ENCODE peak calls at places on chromosome 21, in seven cellular contexts. One of them, this sample, is unnamed.

GRCh38 chr21:34576043-34576466 is 38.9 kb downstream of the RCAN1 start:
- DNase-seq in fibroblast of mammary gland: peak
- DNase-seq in epithelial cell of proximal tubule: no peak
- DNase-seq in glutamatergic neuron: no peak
- DNase-seq in ovary: no peak
- DNase-seq in lower leg skin: no peak
- DNase-seq in HFF-Myc: no peak
- DNase-seq in this sample: peak

GRCh38 chr21:34553199-34553952 is 41.4 kb upstream of the KCNE1 start:
- DNase-seq in fibroblast of mammary gland: peak
- DNase-seq in epithelial cell of proximal tubule: no peak
- DNase-seq in glutamatergic neuron: no peak
- DNase-seq in ovary: no peak
- DNase-seq in lower leg skin: no peak
- DNase-seq in HFF-Myc: peak
- DNase-seq in this sample: no peak

GRCh38 chr21:16454371-16454770 is 724.6 kb downstream of the USP25 start:
- DNase-seq in fibroblast of mammary gland: peak
- DNase-seq in epithelial cell of proximal tubule: no peak
- DNase-seq in glutamatergic neuron: no peak
- DNase-seq in ovary: no peak
- DNase-seq in lower leg skin: no peak
- DNase-seq in HFF-Myc: no peak
- DNase-seq in this sample: no peak

GRCh38 chr21:37682908-37683307 is 233.3 kb downstream of the KCNJ6 start:
- DNase-seq in fibroblast of mammary gland: peak
- DNase-seq in epithelial cell of proximal tubule: no peak
- DNase-seq in glutamatergic neuron: no peak
- DNase-seq in ovary: no peak
- DNase-seq in lower leg skin: no peak
- DNase-seq in HFF-Myc: no peak
- DNase-seq in this sample: no peak

GRCh38 chr21:25639922-25640670 is 1.0 kb downstream of the JAM2 start:
- DNase-seq in fibroblast of mammary gland: no peak
- DNase-seq in epithelial cell of proximal tubule: no peak
- DNase-seq in glutamatergic neuron: peak
- DNase-seq in ovary: peak
- DNase-seq in lower leg skin: no peak
- DNase-seq in HFF-Myc: no peak
- DNase-seq in this sample: no peak

GRCh38 chr21:15564907-15565306 is 164.9 kb upstream of the USP25 start:
- DNase-seq in fibroblast of mammary gland: no peak
- DNase-seq in epithelial cell of proximal tubule: no peak
- DNase-seq in glutamatergic neuron: no peak
- DNase-seq in ovary: no peak
- DNase-seq in lower leg skin: no peak
- DNase-seq in HFF-Myc: no peak
- DNase-seq in this sample: no peak

GRCh38 chr21:34579411-34579810 is 35.5 kb downstream of the RCAN1 start:
- DNase-seq in fibroblast of mammary gland: peak
- DNase-seq in epithelial cell of proximal tubule: no peak
- DNase-seq in glutamatergic neuron: no peak
- DNase-seq in ovary: no peak
- DNase-seq in lower leg skin: no peak
- DNase-seq in HFF-Myc: no peak
- DNase-seq in this sample: no peak

GRCh38 chr21:28771790-28772501 is 220.7 kb downstream of the LTN1 start:
- DNase-seq in fibroblast of mammary gland: peak
- DNase-seq in epithelial cell of proximal tubule: peak
- DNase-seq in glutamatergic neuron: no peak
- DNase-seq in ovary: no peak
- DNase-seq in lower leg skin: no peak
- DNase-seq in HFF-Myc: peak
- DNase-seq in this sample: no peak

GRCh38 chr21:37368536-37369279 is 2.1 kb downstream of the DYRK1A start:
- DNase-seq in fibroblast of mammary gland: peak
- DNase-seq in epithelial cell of proximal tubule: no peak
- DNase-seq in glutamatergic neuron: no peak
- DNase-seq in ovary: no peak
- DNase-seq in lower leg skin: no peak
- DNase-seq in HFF-Myc: no peak
- DNase-seq in this sample: no peak

GRCh38 chr21:14482165-14482564 is 64.0 kb downstream of the SAMSN1 start:
- DNase-seq in fibroblast of mammary gland: no peak
- DNase-seq in epithelial cell of proximal tubule: no peak
- DNase-seq in glutamatergic neuron: no peak
- DNase-seq in ovary: no peak
- DNase-seq in lower leg skin: peak
- DNase-seq in HFF-Myc: no peak
- DNase-seq in this sample: no peak

GRCh38 chr21:16082038-16082816 is 352.4 kb downstream of the USP25 start:
- DNase-seq in fibroblast of mammary gland: peak
- DNase-seq in epithelial cell of proximal tubule: no peak
- DNase-seq in glutamatergic neuron: no peak
- DNase-seq in ovary: no peak
- DNase-seq in lower leg skin: no peak
- DNase-seq in HFF-Myc: no peak
- DNase-seq in this sample: no peak

GRCh38 chr21:14734191-14734590 is 188.1 kb upstream of the SAMSN1 start:
- DNase-seq in fibroblast of mammary gland: no peak
- DNase-seq in epithelial cell of proximal tubule: no peak
- DNase-seq in glutamatergic neuron: no peak
- DNase-seq in ovary: no peak
- DNase-seq in lower leg skin: no peak
- DNase-seq in HFF-Myc: no peak
- DNase-seq in this sample: no peak

GRCh38 chr21:23936224-23936623 is 1671.1 kb downstream of the MRPL39 start:
- DNase-seq in fibroblast of mammary gland: peak
- DNase-seq in epithelial cell of proximal tubule: no peak
- DNase-seq in glutamatergic neuron: no peak
- DNase-seq in ovary: no peak
- DNase-seq in lower leg skin: no peak
- DNase-seq in HFF-Myc: no peak
- DNase-seq in this sample: no peak

GRCh38 chr21:37767984-37768383 is 148.3 kb downstream of the KCNJ6 start:
- DNase-seq in fibroblast of mammary gland: peak
- DNase-seq in epithelial cell of proximal tubule: no peak
- DNase-seq in glutamatergic neuron: peak
- DNase-seq in ovary: no peak
- DNase-seq in lower leg skin: no peak
- DNase-seq in HFF-Myc: no peak
- DNase-seq in this sample: no peak

GRCh38 chr21:30336596-30336995 is 898 bp downstream of the KRTAP27-1 start:
- DNase-seq in fibroblast of mammary gland: peak
- DNase-seq in epithelial cell of proximal tubule: no peak
- DNase-seq in glutamatergic neuron: no peak
- DNase-seq in ovary: no peak
- DNase-seq in lower leg skin: no peak
- DNase-seq in HFF-Myc: no peak
- DNase-seq in this sample: no peak

GRCh38 chr21:44066116-44066515 is 41.1 kb upstream of the PWP2 start:
- DNase-seq in fibroblast of mammary gland: no peak
- DNase-seq in epithelial cell of proximal tubule: no peak
- DNase-seq in glutamatergic neuron: no peak
- DNase-seq in ovary: no peak
- DNase-seq in lower leg skin: no peak
- DNase-seq in HFF-Myc: no peak
- DNase-seq in this sample: no peak
- TF ChIP-seq CTCF in fibroblast of mammary gland: no peak
- TF ChIP-seq CTCF in epithelial cell of proximal tubule: no peak
- TF ChIP-seq CTCF in glutamatergic neuron: no peak
- TF ChIP-seq CTCF in ovary: no peak
- TF ChIP-seq CTCF in lower leg skin: no peak
- TF ChIP-seq CTCF in HFF-Myc: no peak
- TF ChIP-seq CTCF in this sample: no peak

GRCh38 chr21:44011774-44012473 is at the start of gene TRAPPC10:
- DNase-seq in fibroblast of mammary gland: peak
- DNase-seq in epithelial cell of proximal tubule: no peak
- DNase-seq in glutamatergic neuron: peak
- DNase-seq in ovary: peak
- DNase-seq in lower leg skin: peak
- DNase-seq in HFF-Myc: no peak
- DNase-seq in this sample: peak

GRCh38 chr21:44011123-44011773 is 861 bp upstream of the TRAPPC10 start:
- DNase-seq in fibroblast of mammary gland: no peak
- DNase-seq in epithelial cell of proximal tubule: no peak
- DNase-seq in glutamatergic neuron: no peak
- DNase-seq in ovary: no peak
- DNase-seq in lower leg skin: no peak
- DNase-seq in HFF-Myc: no peak
- DNase-seq in this sample: no peak

GRCh38 chr21:44010429-44010828 is 1.7 kb upstream of the TRAPPC10 start:
- DNase-seq in fibroblast of mammary gland: no peak
- DNase-seq in epithelial cell of proximal tubule: no peak
- DNase-seq in glutamatergic neuron: no peak
- DNase-seq in ovary: peak
- DNase-seq in lower leg skin: no peak
- DNase-seq in HFF-Myc: no peak
- DNase-seq in this sample: no peak

GRCh38 chr21:44013380-44014088 is 1.4 kb downstream of the TRAPPC10 start:
- DNase-seq in fibroblast of mammary gland: no peak
- DNase-seq in epithelial cell of proximal tubule: no peak
- DNase-seq in glutamatergic neuron: no peak
- DNase-seq in ovary: no peak
- DNase-seq in lower leg skin: no peak
- DNase-seq in HFF-Myc: no peak
- DNase-seq in this sample: no peak

GRCh38 chr21:44012474-44013379 is 618 bp downstream of the TRAPPC10 start:
- DNase-seq in fibroblast of mammary gland: no peak
- DNase-seq in epithelial cell of proximal tubule: no peak
- DNase-seq in glutamatergic neuron: peak
- DNase-seq in ovary: peak
- DNase-seq in lower leg skin: peak
- DNase-seq in HFF-Myc: no peak
- DNase-seq in this sample: no peak
- TF ChIP-seq CTCF in fibroblast of mammary gland: no peak
- TF ChIP-seq CTCF in epithelial cell of proximal tubule: no peak
- TF ChIP-seq CTCF in glutamatergic neuron: peak
- TF ChIP-seq CTCF in ovary: no peak
- TF ChIP-seq CTCF in lower leg skin: no peak
- TF ChIP-seq CTCF in HFF-Myc: no peak
- TF ChIP-seq CTCF in this sample: no peak

GRCh38 chr21:26842300-26842699 is 2.9 kb downstream of the ADAMTS1 start:
- DNase-seq in fibroblast of mammary gland: peak
- DNase-seq in epithelial cell of proximal tubule: no peak
- DNase-seq in glutamatergic neuron: no peak
- DNase-seq in ovary: peak
- DNase-seq in lower leg skin: no peak
- DNase-seq in HFF-Myc: no peak
- DNase-seq in this sample: no peak

GRCh38 chr21:26842976-26843911 is 2.0 kb downstream of the ADAMTS1 start:
- DNase-seq in fibroblast of mammary gland: peak
- DNase-seq in epithelial cell of proximal tubule: peak
- DNase-seq in glutamatergic neuron: peak
- DNase-seq in ovary: peak
- DNase-seq in lower leg skin: peak
- DNase-seq in HFF-Myc: peak
- DNase-seq in this sample: peak

GRCh38 chr21:26844258-26845065 is 747 bp downstream of the ADAMTS1 start:
- DNase-seq in fibroblast of mammary gland: no peak
- DNase-seq in epithelial cell of proximal tubule: no peak
- DNase-seq in glutamatergic neuron: peak
- DNase-seq in ovary: peak
- DNase-seq in lower leg skin: no peak
- DNase-seq in HFF-Myc: no peak
- DNase-seq in this sample: no peak

GRCh38 chr21:26845066-26845749 is at the start of gene ADAMTS1:
- DNase-seq in fibroblast of mammary gland: peak
- DNase-seq in epithelial cell of proximal tubule: peak
- DNase-seq in glutamatergic neuron: peak
- DNase-seq in ovary: peak
- DNase-seq in lower leg skin: peak
- DNase-seq in HFF-Myc: no peak
- DNase-seq in this sample: peak

DNA sequence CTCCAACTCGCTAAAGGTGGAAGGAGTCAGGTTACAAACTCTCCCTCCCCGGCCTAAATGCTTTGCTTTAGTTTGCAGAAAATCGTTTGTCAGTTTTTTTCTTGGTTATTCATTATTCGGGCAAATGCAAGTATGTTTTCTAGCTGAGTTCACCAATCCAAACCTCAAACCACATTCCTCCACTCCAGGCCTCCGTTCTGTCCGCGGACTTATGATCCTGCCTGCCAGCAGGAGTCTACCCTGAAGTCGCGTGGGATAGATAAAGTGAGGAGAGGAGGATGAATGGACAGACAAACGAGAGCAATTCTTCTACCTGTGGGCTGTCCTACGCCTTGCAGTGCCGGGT is 1.3 kb downstream of the ADAMTS1 start:
- DNase-seq in fibroblast of mammary gland: peak
- DNase-seq in epithelial cell of proximal tubule: no peak
- DNase-seq in glutamatergic neuron: no peak
- DNase-seq in ovary: no peak
- DNase-seq in lower leg skin: no peak
- DNase-seq in HFF-Myc: no peak
- DNase-seq in this sample: no peak
- TF ChIP-seq CTCF in fibroblast of mammary gland: peak
- TF ChIP-seq CTCF in epithelial cell of proximal tubule: no peak
- TF ChIP-seq CTCF in glutamatergic neuron: no peak
- TF ChIP-seq CTCF in ovary: no peak
- TF ChIP-seq CTCF in lower leg skin: no peak
- TF ChIP-seq CTCF in HFF-Myc: no peak
- TF ChIP-seq CTCF in this sample: no peak

GRCh38 chr21:41859297-41859980 is 19.7 kb downstream of the PRDM15 start:
- DNase-seq in fibroblast of mammary gland: no peak
- DNase-seq in epithelial cell of proximal tubule: no peak
- DNase-seq in glutamatergic neuron: no peak
- DNase-seq in ovary: no peak
- DNase-seq in lower leg skin: no peak
- DNase-seq in HFF-Myc: no peak
- DNase-seq in this sample: no peak

GRCh38 chr21:41861255-41861654 is 17.9 kb downstream of the PRDM15 start:
- DNase-seq in fibroblast of mammary gland: no peak
- DNase-seq in epithelial cell of proximal tubule: no peak
- DNase-seq in glutamatergic neuron: no peak
- DNase-seq in ovary: no peak
- DNase-seq in lower leg skin: no peak
- DNase-seq in HFF-Myc: no peak
- DNase-seq in this sample: no peak

GRCh38 chr21:41864311-41865001 is 14.7 kb downstream of the PRDM15 start:
- DNase-seq in fibroblast of mammary gland: no peak
- DNase-seq in epithelial cell of proximal tubule: no peak
- DNase-seq in glutamatergic neuron: no peak
- DNase-seq in ovary: no peak
- DNase-seq in lower leg skin: no peak
- DNase-seq in HFF-Myc: no peak
- DNase-seq in this sample: no peak

GRCh38 chr21:41863439-41863740 is 15.8 kb downstream of the PRDM15 start:
- DNase-seq in fibroblast of mammary gland: no peak
- DNase-seq in epithelial cell of proximal tubule: no peak
- DNase-seq in glutamatergic neuron: no peak
- DNase-seq in ovary: no peak
- DNase-seq in lower leg skin: no peak
- DNase-seq in HFF-Myc: no peak
- DNase-seq in this sample: no peak

DNA sequence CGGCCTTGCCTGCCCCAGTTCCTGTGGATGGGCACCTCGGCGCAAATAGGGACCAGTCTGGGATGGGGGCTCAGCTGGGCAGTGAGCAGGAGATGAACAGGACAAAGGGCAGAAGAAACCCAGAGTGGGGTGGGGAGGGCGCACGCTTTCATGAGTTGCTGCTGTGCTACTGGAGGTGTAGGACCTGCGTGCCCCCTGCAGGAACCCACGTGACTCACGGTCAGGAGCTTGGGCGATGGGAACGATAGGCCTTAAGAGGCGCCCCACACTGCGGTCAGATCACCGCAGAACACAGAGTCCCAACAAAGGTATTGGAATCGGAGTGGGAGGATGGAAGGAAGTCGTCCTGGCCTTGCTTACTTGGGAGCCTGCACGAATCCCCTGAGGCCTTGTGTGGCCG is 17.2 kb downstream of the PRDM15 start:
- DNase-seq in fibroblast of mammary gland: no peak
- DNase-seq in epithelial cell of proximal tubule: no peak
- DNase-seq in glutamatergic neuron: no peak
- DNase-seq in ovary: no peak
- DNase-seq in lower leg skin: no peak
- DNase-seq in HFF-Myc: no peak
- DNase-seq in this sample: no peak
- TF ChIP-seq CTCF in fibroblast of mammary gland: no peak
- TF ChIP-seq CTCF in epithelial cell of proximal tubule: no peak
- TF ChIP-seq CTCF in glutamatergic neuron: no peak
- TF ChIP-seq CTCF in ovary: no peak
- TF ChIP-seq CTCF in lower leg skin: no peak
- TF ChIP-seq CTCF in HFF-Myc: no peak
- TF ChIP-seq CTCF in this sample: no peak